ENCODE peak calls at places on chromosomes 1 and 21, in seven cellular contexts. M, R, D, S, J, O and N are unnamed samples.

GRCh38 chr1:61132176-61133047 is 50.1 kb downstream of the NFIA start:
- DNase-seq in M (peak), R (peak), D (no peak), S (no peak), J (peak), O (peak), N (peak)

GRCh38 chr1:54556110-54556509 is 8.1 kb downstream of the ACOT11 start:
- DNase-seq in M (no peak), R (no peak), D (no peak), S (no peak), J (no peak), O (no peak), N (no peak)

GRCh38 chr1:54499097-54500029 is 48.7 kb upstream of the ACOT11 start:
- DNase-seq in M (peak), R (peak), D (peak), S (peak), J (peak), O (peak), N (peak)

GRCh38 chr1:185853739-185854138 is 119.5 kb downstream of the HMCN1 start:
- DNase-seq in M (peak), R (no peak), D (no peak), S (no peak), J (peak), O (peak), N (peak)

GRCh38 chr1:54378157-54378883 is 27.9 kb downstream of the SSBP3 start:
- DNase-seq in M (no peak), R (no peak), D (no peak), S (no peak), J (no peak), O (no peak), N (no peak)

GRCh38 chr1:201381130-201381529 is 3.6 kb upstream of the TNNT2 start:
- DNase-seq in M (no peak), R (no peak), D (no peak), S (no peak), J (no peak), O (no peak), N (no peak)

GRCh38 chr1:64601207-64601606 is 131.3 kb downstream of the CACHD1 start:
- DNase-seq in M (no peak), R (no peak), D (no peak), S (peak), J (no peak), O (no peak), N (no peak)

GRCh38 chr1:220881918-220882891 is 3.0 kb downstream of the HLX start:
- DNase-seq in M (peak), R (no peak), D (no peak), S (peak), J (no peak), O (peak), N (no peak)

GRCh38 chr1:198915327-198916231 is 276.7 kb downstream of the PTPRC start:
- DNase-seq in M (no peak), R (no peak), D (no peak), S (no peak), J (no peak), O (no peak), N (no peak)

GRCh38 chr21:44983421-44984206 is 43.8 kb downstream of the SLX9 start:
- DNase-seq in M (no peak), R (no peak), D (no peak), S (no peak), J (no peak), O (no peak), N (no peak)

GRCh38 chr1:204837440-204838084 is 33.1 kb upstream of the NFASC start:
- DNase-seq in M (peak), R (peak), D (peak), S (no peak), J (peak), O (peak), N (peak)

DNA sequence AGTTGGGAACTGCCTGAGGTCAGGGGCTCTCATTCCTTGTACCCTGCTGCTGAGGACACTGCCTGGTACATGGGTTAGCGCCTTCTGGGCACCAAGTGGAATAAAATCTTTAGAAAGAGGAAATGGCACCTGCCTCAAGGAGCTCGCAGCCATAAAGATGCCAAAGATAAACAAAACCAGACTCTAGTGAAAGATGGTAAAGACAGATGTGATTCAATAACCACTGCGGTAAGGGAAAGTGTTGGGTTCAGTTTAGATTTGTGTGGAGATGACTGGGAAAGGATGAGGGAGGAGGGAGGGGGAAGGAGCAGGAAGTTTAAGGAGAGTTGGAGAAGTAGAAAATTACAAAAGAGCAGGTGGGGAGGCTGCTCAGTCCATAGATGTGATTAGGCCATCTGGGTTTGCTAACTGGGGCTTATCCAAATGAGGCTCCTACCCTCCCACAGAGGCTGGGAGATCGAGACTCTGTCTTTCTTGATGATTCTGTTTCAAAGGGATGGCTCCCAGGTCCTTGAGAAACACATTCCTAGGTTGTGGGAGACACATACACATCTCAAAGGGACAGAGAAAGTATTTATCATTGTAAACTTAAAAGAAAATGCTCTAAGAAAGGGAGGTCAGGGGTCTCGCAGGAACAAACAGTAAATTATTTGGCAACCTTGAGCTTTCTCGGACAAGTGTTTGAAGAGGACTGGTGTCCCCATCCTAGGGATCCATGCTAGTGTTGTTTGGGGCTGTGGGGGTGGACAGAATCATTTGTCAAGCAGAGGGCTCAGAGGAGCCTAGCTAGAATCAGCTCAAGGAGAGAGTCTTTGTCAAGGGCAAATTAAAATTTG is 65.7 kb upstream of the MORC3 start:
- DNase-seq in M (peak), R (no peak), D (no peak), S (no peak), J (no peak), O (no peak), N (no peak)
- H3K4me2 ChIP-seq in M (no peak), R (no peak), D (no peak), S (no peak), J (no peak), O (no peak), N (no peak)

DNA sequence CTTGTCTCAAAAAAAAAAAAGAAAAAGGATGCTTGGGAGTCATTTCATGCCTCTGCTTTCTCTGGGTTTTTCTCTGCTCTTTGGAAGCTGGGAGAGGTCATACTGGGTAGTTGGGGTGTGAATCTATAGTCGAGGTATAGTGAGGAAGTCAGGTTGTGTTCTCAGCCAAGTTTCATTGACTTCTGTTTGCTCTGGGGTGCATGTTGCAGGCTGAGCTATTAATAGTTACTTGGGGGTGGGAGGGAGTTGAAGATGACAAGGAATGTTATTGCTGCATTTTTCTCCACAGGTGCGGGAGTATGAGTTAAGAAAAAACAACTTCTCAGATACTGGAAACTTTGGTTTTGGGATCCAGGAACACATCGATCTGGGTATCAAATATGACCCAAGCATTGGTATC is 2.8 kb downstream of the RPL11 start:
- DNase-seq in M (no peak), R (no peak), D (no peak), S (no peak), J (no peak), O (no peak), N (no peak)
- H3K4me2 ChIP-seq in M (no peak), R (peak), D (peak), S (peak), J (peak), O (no peak), N (peak)

GRCh38 chr1:236686815-236687160 is 489 bp downstream of the ACTN2 start:
- DNase-seq in M (no peak), R (peak), D (peak), S (no peak), J (no peak), O (no peak), N (no peak)

GRCh38 chr1:236688705-236689104 is 2.4 kb downstream of the ACTN2 start:
- DNase-seq in M (no peak), R (no peak), D (no peak), S (no peak), J (no peak), O (no peak), N (no peak)

GRCh38 chr1:236685917-236686814 is at the start of gene ACTN2:
- DNase-seq in M (no peak), R (peak), D (peak), S (peak), J (no peak), O (peak), N (peak)

GRCh38 chr1:236687273-236687672 is 974 bp downstream of the ACTN2 start:
- DNase-seq in M (no peak), R (no peak), D (no peak), S (no peak), J (no peak), O (no peak), N (no peak)

GRCh38 chr1:236685205-236685916 is 938 bp upstream of the ACTN2 start:
- DNase-seq in M (no peak), R (no peak), D (no peak), S (peak), J (no peak), O (no peak), N (no peak)
- H3K4me2 ChIP-seq in M (no peak), R (peak), D (no peak), S (no peak), J (no peak), O (no peak), N (no peak)

DNA sequence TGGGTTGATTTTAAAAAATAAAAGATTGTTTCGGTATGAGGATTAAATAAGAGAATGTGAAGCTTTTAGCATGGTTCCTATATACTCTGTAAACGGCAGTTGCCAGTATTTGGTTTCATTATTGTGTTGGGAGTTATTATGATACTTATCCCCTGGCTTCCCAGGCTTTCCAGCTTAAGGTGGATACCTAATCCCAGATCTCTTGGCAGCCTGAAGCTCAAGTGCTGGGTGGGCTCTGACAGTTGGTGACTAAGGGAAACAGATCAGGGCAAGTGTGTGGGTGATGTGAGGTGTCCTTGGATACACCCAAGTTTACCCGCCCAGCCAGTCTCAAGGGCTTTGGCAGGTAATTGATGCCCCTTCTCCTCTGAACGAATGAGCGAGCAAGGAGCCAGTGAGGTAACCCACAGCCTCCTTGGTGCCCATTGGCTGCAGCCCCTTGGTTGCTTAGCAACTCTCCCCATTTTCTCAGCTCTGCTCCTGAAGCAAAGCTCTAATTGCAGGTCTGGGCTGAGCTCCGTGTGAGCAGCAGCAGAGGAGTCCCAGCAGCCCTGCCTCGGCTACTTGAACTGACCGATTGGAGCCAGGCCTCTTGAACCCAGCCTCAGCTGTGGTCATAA is 6.1 kb downstream of the IPO13 start:
- DNase-seq in M (no peak), R (no peak), D (no peak), S (no peak), J (no peak), O (no peak), N (no peak)
- H3K4me2 ChIP-seq in M (no peak), R (no peak), D (no peak), S (no peak), J (no peak), O (no peak), N (no peak)

GRCh38 chr21:42560517-42561179 is 47.0 kb downstream of the SLC37A1 start:
- DNase-seq in M (no peak), R (no peak), D (no peak), S (no peak), J (no peak), O (no peak), N (no peak)
- H3K4me2 ChIP-seq in M (no peak), R (no peak), D (no peak), S (no peak), J (no peak), O (no peak), N (no peak)

GRCh38 chr1:119703666-119704450 is 7.9 kb upstream of the PHGDH start:
- DNase-seq in M (no peak), R (no peak), D (no peak), S (no peak), J (no peak), O (no peak), N (no peak)
- H3K4me2 ChIP-seq in M (no peak), R (no peak), D (no peak), S (no peak), J (no peak), O (no peak), N (no peak)

GRCh38 chr1:86382878-86383277 is 13.2 kb downstream of the ODF2L start:
- DNase-seq in M (no peak), R (no peak), D (no peak), S (no peak), J (no peak), O (peak), N (peak)
- H3K4me2 ChIP-seq in M (peak), R (no peak), D (no peak), S (peak), J (no peak), O (peak), N (peak)

DNA sequence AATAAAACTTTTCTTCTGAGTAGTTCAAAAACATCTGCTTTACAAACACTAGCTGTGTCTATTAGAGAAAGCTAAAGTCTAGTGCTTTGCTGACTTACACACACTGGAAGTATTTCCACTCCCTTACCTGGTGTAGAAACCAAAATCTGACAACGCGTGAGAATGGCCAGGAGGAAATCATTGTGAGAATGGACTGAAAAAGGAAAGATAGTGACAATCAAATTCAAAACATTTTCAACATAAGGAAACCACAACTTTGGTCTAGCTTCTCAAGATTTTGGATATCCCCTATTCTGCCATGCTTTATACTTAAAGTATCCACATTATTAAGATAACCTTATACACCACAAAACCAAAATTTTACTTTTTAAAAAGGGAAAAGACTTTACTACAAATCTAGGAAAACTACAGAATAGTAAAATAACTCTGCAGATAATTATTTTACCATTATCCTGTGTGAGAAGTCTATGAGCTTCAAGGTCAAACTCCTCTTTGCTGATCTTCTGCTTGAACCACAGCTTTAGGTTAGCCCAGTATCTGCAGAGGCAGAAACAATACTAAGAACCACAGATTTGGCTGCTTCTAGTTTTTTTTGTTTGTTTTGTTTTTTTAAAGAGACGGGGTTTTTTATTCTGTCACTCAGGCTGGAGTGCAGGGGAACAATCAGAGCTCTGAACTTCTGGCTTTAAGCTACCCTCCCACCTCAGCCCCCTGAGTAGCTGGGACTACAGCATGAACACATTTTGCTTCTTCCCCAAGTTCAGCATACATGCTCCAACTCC is 6.6 kb downstream of the TADA1 start:
- DNase-seq in M (no peak), R (no peak), D (no peak), S (no peak), J (no peak), O (no peak), N (no peak)
- H3K4me2 ChIP-seq in M (no peak), R (no peak), D (no peak), S (no peak), J (no peak), O (no peak), N (no peak)

GRCh38 chr1:52667290-52667689 is 30.9 kb downstream of the COA7 start:
- DNase-seq in M (no peak), R (no peak), D (no peak), S (no peak), J (no peak), O (no peak), N (no peak)

GRCh38 chr1:52670599-52670998 is 27.5 kb downstream of the COA7 start:
- DNase-seq in M (no peak), R (no peak), D (no peak), S (no peak), J (no peak), O (no peak), N (no peak)

GRCh38 chr1:52669696-52670095 is 28.5 kb downstream of the COA7 start:
- DNase-seq in M (peak), R (no peak), D (no peak), S (no peak), J (no peak), O (peak), N (peak)

GRCh38 chr1:52667984-52668383 is 30.2 kb downstream of the COA7 start:
- DNase-seq in M (no peak), R (no peak), D (no peak), S (no peak), J (no peak), O (no peak), N (no peak)

DNA sequence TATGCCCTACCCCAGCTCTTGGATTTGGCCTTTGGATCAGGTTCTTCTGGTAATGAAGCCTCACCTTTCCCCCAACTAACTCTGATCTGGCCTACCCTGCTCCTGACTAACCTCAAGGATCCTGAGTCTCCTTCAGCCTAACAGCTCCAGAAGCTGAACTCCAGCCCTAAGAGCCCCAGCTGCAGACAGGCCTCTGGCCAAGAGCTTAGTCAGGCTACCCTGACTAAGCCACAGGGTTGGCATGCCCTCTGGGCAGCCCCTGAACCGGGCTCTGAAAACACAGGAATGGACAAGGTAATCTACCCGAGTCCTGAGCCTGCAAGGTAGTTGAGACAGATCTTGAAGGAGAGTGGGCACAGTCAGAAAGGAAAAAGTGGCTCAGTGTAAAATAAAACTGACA is 29.4 kb downstream of the COA7 start:
- DNase-seq in M (peak), R (no peak), D (no peak), S (no peak), J (peak), O (peak), N (no peak)
- H3K4me2 ChIP-seq in M (no peak), R (no peak), D (no peak), S (no peak), J (peak), O (peak), N (no peak)

DNA sequence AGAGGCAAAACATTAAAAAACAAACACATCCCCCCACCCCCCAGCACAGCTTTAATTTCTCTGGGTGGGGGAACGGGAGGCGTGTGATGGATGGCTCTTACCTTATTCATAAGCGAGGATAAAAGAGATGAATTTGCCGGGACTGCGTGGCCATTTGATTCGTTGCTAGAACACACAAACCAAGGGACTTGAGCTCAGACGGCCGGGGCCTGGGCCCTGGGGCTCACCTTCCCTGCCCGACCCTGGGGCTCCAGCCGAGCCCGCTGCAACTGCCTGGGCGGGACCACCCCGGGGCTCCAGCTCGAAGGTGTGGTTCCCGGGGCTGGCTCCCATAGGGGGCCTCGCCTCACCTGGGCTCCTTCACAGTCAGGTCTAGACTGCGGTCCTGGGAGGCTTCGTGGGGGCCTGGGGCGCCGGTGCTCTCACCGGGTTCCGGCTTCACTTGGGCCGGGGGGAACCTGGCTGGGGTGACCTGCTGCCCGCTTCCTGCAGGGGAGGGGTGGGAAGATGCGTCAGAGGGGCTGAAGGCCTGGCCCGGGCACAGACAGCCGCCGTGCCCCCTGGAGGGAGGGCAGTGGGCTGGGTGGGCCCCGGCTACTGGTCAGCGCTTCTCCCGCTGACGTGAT is 145.7 kb downstream of the CASZ1 start:
- DNase-seq in M (no peak), R (no peak), D (no peak), S (no peak), J (no peak), O (no peak), N (no peak)
- H3K4me2 ChIP-seq in M (no peak), R (no peak), D (no peak), S (no peak), J (no peak), O (no peak), N (no peak)